ENCODE peak calls at places on chromosomes 5 and 9, in six cellular contexts. One of them, this sample, is unnamed.

GRCh38 chr5:8827701-8828100 is 718.2 kb downstream of the SEMA5A start:
- DNase-seq in brain microvascular endothelial cell: no peak
- DNase-seq in body of pancreas: no peak
- DNase-seq in small intestine: no peak
- DNase-seq in adrenal gland: no peak
- DNase-seq in CD8-positive, alpha-beta memory T cell: no peak
- DNase-seq in this sample: no peak

GRCh38 chr9:118088075-118088474 is 383.9 kb downstream of the TLR4 start:
- DNase-seq in brain microvascular endothelial cell: no peak
- DNase-seq in body of pancreas: no peak
- DNase-seq in small intestine: no peak
- DNase-seq in adrenal gland: no peak
- DNase-seq in CD8-positive, alpha-beta memory T cell: no peak
- DNase-seq in this sample: no peak

GRCh38 chr5:90446961-90447360 is 27.6 kb downstream of the MBLAC2 start:
- DNase-seq in brain microvascular endothelial cell: no peak
- DNase-seq in body of pancreas: no peak
- DNase-seq in small intestine: no peak
- DNase-seq in adrenal gland: no peak
- DNase-seq in CD8-positive, alpha-beta memory T cell: no peak
- DNase-seq in this sample: no peak

GRCh38 chr5:175444060-175444904 is at the start of gene DRD1:
- DNase-seq in brain microvascular endothelial cell: no peak
- DNase-seq in body of pancreas: peak
- DNase-seq in small intestine: peak
- DNase-seq in adrenal gland: no peak
- DNase-seq in CD8-positive, alpha-beta memory T cell: peak
- DNase-seq in this sample: no peak

GRCh38 chr9:38181216-38181615 is 112.2 kb upstream of the SHB start:
- DNase-seq in brain microvascular endothelial cell: no peak
- DNase-seq in body of pancreas: no peak
- DNase-seq in small intestine: no peak
- DNase-seq in adrenal gland: no peak
- DNase-seq in CD8-positive, alpha-beta memory T cell: no peak
- DNase-seq in this sample: no peak

GRCh38 chr5:124261133-124261532 is 485.3 kb downstream of the ZNF608 start:
- DNase-seq in brain microvascular endothelial cell: no peak
- DNase-seq in body of pancreas: no peak
- DNase-seq in small intestine: no peak
- DNase-seq in adrenal gland: no peak
- DNase-seq in CD8-positive, alpha-beta memory T cell: no peak
- DNase-seq in this sample: no peak

GRCh38 chr5:57650360-57651069 is 167.9 kb upstream of the ACTBL2 start:
- DNase-seq in brain microvascular endothelial cell: peak
- DNase-seq in body of pancreas: peak
- DNase-seq in small intestine: peak
- DNase-seq in adrenal gland: peak
- DNase-seq in CD8-positive, alpha-beta memory T cell: no peak
- DNase-seq in this sample: peak

GRCh38 chr9:137497921-137498719 is 39.0 kb upstream of the NSMF start:
- DNase-seq in brain microvascular endothelial cell: no peak
- DNase-seq in body of pancreas: no peak
- DNase-seq in small intestine: peak
- DNase-seq in adrenal gland: no peak
- DNase-seq in CD8-positive, alpha-beta memory T cell: no peak
- DNase-seq in this sample: no peak

GRCh38 chr5:157785781-157786180 is 42.3 kb downstream of the LSM11 start:
- DNase-seq in brain microvascular endothelial cell: no peak
- DNase-seq in body of pancreas: no peak
- DNase-seq in small intestine: no peak
- DNase-seq in adrenal gland: no peak
- DNase-seq in CD8-positive, alpha-beta memory T cell: no peak
- DNase-seq in this sample: no peak

GRCh38 chr5:167814828-167815227 is 476.6 kb upstream of the WWC1 start:
- DNase-seq in brain microvascular endothelial cell: peak
- DNase-seq in body of pancreas: no peak
- DNase-seq in small intestine: no peak
- DNase-seq in adrenal gland: no peak
- DNase-seq in CD8-positive, alpha-beta memory T cell: no peak
- DNase-seq in this sample: no peak

GRCh38 chr5:167816354-167816753 is 475.1 kb upstream of the WWC1 start:
- DNase-seq in brain microvascular endothelial cell: no peak
- DNase-seq in body of pancreas: no peak
- DNase-seq in small intestine: no peak
- DNase-seq in adrenal gland: no peak
- DNase-seq in CD8-positive, alpha-beta memory T cell: no peak
- DNase-seq in this sample: peak

GRCh38 chr5:167813381-167813780 is 478.1 kb upstream of the WWC1 start:
- DNase-seq in brain microvascular endothelial cell: no peak
- DNase-seq in body of pancreas: no peak
- DNase-seq in small intestine: no peak
- DNase-seq in adrenal gland: no peak
- DNase-seq in CD8-positive, alpha-beta memory T cell: no peak
- DNase-seq in this sample: no peak

GRCh38 chr5:167819406-167819805 is 472.0 kb upstream of the WWC1 start:
- DNase-seq in brain microvascular endothelial cell: no peak
- DNase-seq in body of pancreas: no peak
- DNase-seq in small intestine: no peak
- DNase-seq in adrenal gland: no peak
- DNase-seq in CD8-positive, alpha-beta memory T cell: no peak
- DNase-seq in this sample: no peak

GRCh38 chr5:167816864-167817263 is 474.6 kb upstream of the WWC1 start:
- DNase-seq in brain microvascular endothelial cell: no peak
- DNase-seq in body of pancreas: no peak
- DNase-seq in small intestine: no peak
- DNase-seq in adrenal gland: no peak
- DNase-seq in CD8-positive, alpha-beta memory T cell: no peak
- DNase-seq in this sample: no peak
- H3K27ac ChIP-seq in brain microvascular endothelial cell: no peak
- H3K27ac ChIP-seq in body of pancreas: no peak
- H3K27ac ChIP-seq in small intestine: no peak
- H3K27ac ChIP-seq in adrenal gland: no peak
- H3K27ac ChIP-seq in CD8-positive, alpha-beta memory T cell: no peak
- H3K27ac ChIP-seq in this sample: no peak

GRCh38 chr9:36969216-36969771 is 64.8 kb downstream of the PAX5 start:
- DNase-seq in brain microvascular endothelial cell: no peak
- DNase-seq in body of pancreas: no peak
- DNase-seq in small intestine: no peak
- DNase-seq in adrenal gland: no peak
- DNase-seq in CD8-positive, alpha-beta memory T cell: no peak
- DNase-seq in this sample: no peak
- H3K27ac ChIP-seq in brain microvascular endothelial cell: no peak
- H3K27ac ChIP-seq in body of pancreas: no peak
- H3K27ac ChIP-seq in small intestine: no peak
- H3K27ac ChIP-seq in adrenal gland: no peak
- H3K27ac ChIP-seq in CD8-positive, alpha-beta memory T cell: no peak
- H3K27ac ChIP-seq in this sample: no peak

DNA sequence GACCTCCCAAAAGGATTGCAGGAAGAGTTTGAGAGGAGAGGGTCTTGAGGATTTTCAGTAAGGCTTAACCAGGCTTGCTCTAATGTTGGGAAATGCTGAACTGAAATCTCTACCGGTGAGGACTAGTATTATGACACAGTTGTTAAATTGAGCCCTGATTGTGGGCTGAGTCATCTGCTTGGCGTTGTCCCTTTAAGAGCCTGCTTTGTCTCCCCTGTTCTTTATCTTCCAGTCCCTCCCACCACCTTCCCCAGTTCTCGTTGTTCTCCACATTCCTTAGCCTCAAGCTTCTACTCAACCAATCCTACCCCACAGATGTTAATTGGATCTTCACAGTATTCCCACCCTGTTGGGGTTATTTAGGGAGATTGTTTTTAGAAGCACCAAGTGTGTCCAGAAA is 57.7 kb downstream of the ANKRD55 start:
- DNase-seq in brain microvascular endothelial cell: peak
- DNase-seq in body of pancreas: peak
- DNase-seq in small intestine: no peak
- DNase-seq in adrenal gland: peak
- DNase-seq in CD8-positive, alpha-beta memory T cell: no peak
- DNase-seq in this sample: no peak
- H3K27ac ChIP-seq in brain microvascular endothelial cell: no peak
- H3K27ac ChIP-seq in body of pancreas: no peak
- H3K27ac ChIP-seq in small intestine: peak
- H3K27ac ChIP-seq in adrenal gland: no peak
- H3K27ac ChIP-seq in CD8-positive, alpha-beta memory T cell: no peak
- H3K27ac ChIP-seq in this sample: no peak

DNA sequence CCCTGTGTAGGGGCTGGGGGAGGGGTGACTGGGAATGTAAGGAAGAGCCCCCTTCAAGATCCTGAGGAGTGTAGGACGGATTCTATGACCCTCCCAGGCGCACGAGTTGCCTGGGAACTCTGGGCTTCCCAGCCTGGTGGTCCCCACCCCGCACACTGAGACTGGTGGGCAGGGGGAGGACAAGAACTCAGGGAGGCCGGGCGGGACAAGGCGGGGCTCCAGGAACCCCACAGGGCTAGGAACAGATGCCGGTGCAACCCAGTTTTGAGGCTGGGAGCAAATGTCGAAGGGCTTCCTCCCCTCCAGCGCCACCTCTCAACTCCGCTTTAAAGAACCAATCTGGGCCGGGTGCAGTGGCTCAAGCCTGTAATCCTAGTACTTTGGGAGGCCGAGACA is 1.3 kb upstream of the VDAC1 start:
- DNase-seq in brain microvascular endothelial cell: no peak
- DNase-seq in body of pancreas: no peak
- DNase-seq in small intestine: no peak
- DNase-seq in adrenal gland: no peak
- DNase-seq in CD8-positive, alpha-beta memory T cell: no peak
- DNase-seq in this sample: no peak
- H3K27ac ChIP-seq in brain microvascular endothelial cell: no peak
- H3K27ac ChIP-seq in body of pancreas: peak
- H3K27ac ChIP-seq in small intestine: peak
- H3K27ac ChIP-seq in adrenal gland: no peak
- H3K27ac ChIP-seq in CD8-positive, alpha-beta memory T cell: no peak
- H3K27ac ChIP-seq in this sample: no peak

GRCh38 chr5:69010443-69010842 is 83.4 kb upstream of the SLC30A5 start:
- DNase-seq in brain microvascular endothelial cell: no peak
- DNase-seq in body of pancreas: no peak
- DNase-seq in small intestine: no peak
- DNase-seq in adrenal gland: no peak
- DNase-seq in CD8-positive, alpha-beta memory T cell: no peak
- DNase-seq in this sample: no peak
- H3K27ac ChIP-seq in brain microvascular endothelial cell: no peak
- H3K27ac ChIP-seq in body of pancreas: no peak
- H3K27ac ChIP-seq in small intestine: no peak
- H3K27ac ChIP-seq in adrenal gland: no peak
- H3K27ac ChIP-seq in CD8-positive, alpha-beta memory T cell: no peak
- H3K27ac ChIP-seq in this sample: no peak

DNA sequence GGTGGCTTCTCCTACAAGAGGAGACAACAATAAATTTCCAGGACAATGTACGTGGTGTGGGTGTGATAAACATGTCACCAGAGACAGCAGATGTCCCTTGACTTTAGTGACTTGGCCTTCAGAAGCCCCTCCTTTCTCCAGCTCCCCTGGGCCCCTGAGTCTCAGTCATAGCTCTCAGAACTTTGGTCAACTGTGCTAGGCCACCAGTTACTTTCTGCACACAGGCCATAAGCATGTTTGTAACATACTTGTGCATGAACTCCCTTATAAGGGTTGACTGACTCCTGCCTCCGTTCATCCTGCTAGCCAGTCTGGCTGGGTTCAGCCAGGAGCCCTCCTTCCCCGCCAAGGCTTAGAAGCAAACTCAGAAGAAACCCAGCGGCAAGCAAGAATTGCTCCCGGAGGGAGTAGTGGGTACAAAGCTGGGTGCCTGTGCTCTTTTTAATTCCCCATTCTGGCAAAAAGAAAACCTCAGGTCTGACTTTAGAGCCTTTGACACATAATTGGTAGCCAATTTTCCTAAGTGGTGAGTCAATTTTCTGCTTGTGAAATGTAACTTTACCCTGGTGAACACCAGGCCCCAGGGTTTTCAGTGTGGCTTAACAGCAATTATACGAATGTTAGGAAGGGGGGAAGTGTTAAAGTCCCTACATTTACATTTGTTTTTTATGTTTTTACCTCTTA is 49.2 kb downstream of the EBF1 start:
- DNase-seq in brain microvascular endothelial cell: peak
- DNase-seq in body of pancreas: no peak
- DNase-seq in small intestine: no peak
- DNase-seq in adrenal gland: no peak
- DNase-seq in CD8-positive, alpha-beta memory T cell: no peak
- DNase-seq in this sample: no peak
- H3K27ac ChIP-seq in brain microvascular endothelial cell: peak
- H3K27ac ChIP-seq in body of pancreas: no peak
- H3K27ac ChIP-seq in small intestine: peak
- H3K27ac ChIP-seq in adrenal gland: peak
- H3K27ac ChIP-seq in CD8-positive, alpha-beta memory T cell: no peak
- H3K27ac ChIP-seq in this sample: no peak

GRCh38 chr5:35884789-35885172 is 28.1 kb downstream of the IL7R start:
- DNase-seq in brain microvascular endothelial cell: no peak
- DNase-seq in body of pancreas: no peak
- DNase-seq in small intestine: no peak
- DNase-seq in adrenal gland: no peak
- DNase-seq in CD8-positive, alpha-beta memory T cell: no peak
- DNase-seq in this sample: no peak
- H3K27ac ChIP-seq in brain microvascular endothelial cell: no peak
- H3K27ac ChIP-seq in body of pancreas: no peak
- H3K27ac ChIP-seq in small intestine: no peak
- H3K27ac ChIP-seq in adrenal gland: no peak
- H3K27ac ChIP-seq in CD8-positive, alpha-beta memory T cell: no peak
- H3K27ac ChIP-seq in this sample: peak

GRCh38 chr9:126337690-126338426 is 11.2 kb downstream of the MVB12B start:
- DNase-seq in brain microvascular endothelial cell: no peak
- DNase-seq in body of pancreas: no peak
- DNase-seq in small intestine: no peak
- DNase-seq in adrenal gland: no peak
- DNase-seq in CD8-positive, alpha-beta memory T cell: no peak
- DNase-seq in this sample: no peak

GRCh38 chr9:126335837-126336236 is 9.2 kb downstream of the MVB12B start:
- DNase-seq in brain microvascular endothelial cell: no peak
- DNase-seq in body of pancreas: no peak
- DNase-seq in small intestine: no peak
- DNase-seq in adrenal gland: no peak
- DNase-seq in CD8-positive, alpha-beta memory T cell: no peak
- DNase-seq in this sample: no peak

GRCh38 chr9:126336350-126337335 is 10.0 kb downstream of the MVB12B start:
- DNase-seq in brain microvascular endothelial cell: no peak
- DNase-seq in body of pancreas: no peak
- DNase-seq in small intestine: no peak
- DNase-seq in adrenal gland: no peak
- DNase-seq in CD8-positive, alpha-beta memory T cell: no peak
- DNase-seq in this sample: peak

GRCh38 chr9:126341461-126341860 is 14.8 kb downstream of the MVB12B start:
- DNase-seq in brain microvascular endothelial cell: no peak
- DNase-seq in body of pancreas: no peak
- DNase-seq in small intestine: no peak
- DNase-seq in adrenal gland: no peak
- DNase-seq in CD8-positive, alpha-beta memory T cell: no peak
- DNase-seq in this sample: no peak

DNA sequence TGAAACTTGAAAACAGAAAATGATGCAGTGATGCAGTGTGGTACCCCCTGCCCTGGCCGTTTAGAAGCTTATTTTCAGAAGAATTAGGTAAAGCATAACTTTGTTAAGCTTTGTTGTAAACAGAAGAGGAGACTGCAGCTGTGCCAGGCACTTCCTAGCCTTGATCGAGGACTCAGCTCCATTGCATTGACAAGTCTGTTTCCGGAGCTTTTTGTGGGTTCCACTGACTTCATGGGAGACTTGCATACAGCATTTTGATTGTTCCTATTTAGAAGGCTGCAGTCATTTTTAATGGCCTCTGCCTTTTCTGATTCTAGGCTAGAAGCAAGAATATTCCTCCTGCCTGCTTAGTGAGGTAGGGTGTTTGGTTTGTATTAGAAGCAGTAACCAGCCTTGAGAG is 12.3 kb downstream of the MVB12B start:
- DNase-seq in brain microvascular endothelial cell: no peak
- DNase-seq in body of pancreas: no peak
- DNase-seq in small intestine: no peak
- DNase-seq in adrenal gland: no peak
- DNase-seq in CD8-positive, alpha-beta memory T cell: no peak
- DNase-seq in this sample: peak
- H3K27ac ChIP-seq in brain microvascular endothelial cell: no peak
- H3K27ac ChIP-seq in body of pancreas: no peak
- H3K27ac ChIP-seq in small intestine: no peak
- H3K27ac ChIP-seq in adrenal gland: no peak
- H3K27ac ChIP-seq in CD8-positive, alpha-beta memory T cell: no peak
- H3K27ac ChIP-seq in this sample: no peak

This sample was measured in HL-60.